ENCODE peak calls at places on chromosomes 5 and 9, in nine cellular contexts. One of them, this sample, is unnamed.

GRCh38 chr5:73865315-73865714 is 239.3 kb downstream of the ARHGEF28 start:
- DNase-seq in colonic mucosa: no peak
- DNase-seq in upper lobe of right lung: no peak
- DNase-seq in neural crest cell: no peak
- DNase-seq in heart left ventricle: no peak
- DNase-seq in spleen: no peak
- DNase-seq in left ventricle myocardium inferior: no peak
- DNase-seq in WTC11: no peak
- DNase-seq in psoas muscle: no peak
- DNase-seq in this sample: no peak

GRCh38 chr5:32123889-32124676 is 50.0 kb downstream of the GOLPH3 start:
- DNase-seq in colonic mucosa: no peak
- DNase-seq in upper lobe of right lung: no peak
- DNase-seq in neural crest cell: no peak
- DNase-seq in heart left ventricle: no peak
- DNase-seq in spleen: no peak
- DNase-seq in left ventricle myocardium inferior: no peak
- DNase-seq in WTC11: no peak
- DNase-seq in psoas muscle: no peak
- DNase-seq in this sample: no peak

GRCh38 chr9:5652810-5653209 is 23.9 kb downstream of the RIC1 start:
- DNase-seq in colonic mucosa: no peak
- DNase-seq in upper lobe of right lung: no peak
- DNase-seq in neural crest cell: no peak
- DNase-seq in heart left ventricle: no peak
- DNase-seq in spleen: no peak
- DNase-seq in left ventricle myocardium inferior: no peak
- DNase-seq in WTC11: no peak
- DNase-seq in psoas muscle: no peak
- DNase-seq in this sample: no peak

GRCh38 chr9:88852794-88853193 is 138.5 kb upstream of the S1PR3 start:
- DNase-seq in colonic mucosa: no peak
- DNase-seq in upper lobe of right lung: no peak
- DNase-seq in neural crest cell: peak
- DNase-seq in heart left ventricle: peak
- DNase-seq in spleen: no peak
- DNase-seq in left ventricle myocardium inferior: peak
- DNase-seq in WTC11: no peak
- DNase-seq in psoas muscle: no peak
- DNase-seq in this sample: no peak

GRCh38 chr5:138352071-138352721 is at the start of gene KDM3B:
- DNase-seq in colonic mucosa: peak
- DNase-seq in upper lobe of right lung: peak
- DNase-seq in neural crest cell: peak
- DNase-seq in heart left ventricle: peak
- DNase-seq in spleen: peak
- DNase-seq in left ventricle myocardium inferior: peak
- DNase-seq in WTC11: peak
- DNase-seq in psoas muscle: peak
- DNase-seq in this sample: peak

GRCh38 chr5:78475370-78475769 is 115.0 kb downstream of the SCAMP1 start:
- DNase-seq in colonic mucosa: no peak
- DNase-seq in upper lobe of right lung: no peak
- DNase-seq in neural crest cell: no peak
- DNase-seq in heart left ventricle: no peak
- DNase-seq in spleen: no peak
- DNase-seq in left ventricle myocardium inferior: no peak
- DNase-seq in WTC11: no peak
- DNase-seq in psoas muscle: no peak
- DNase-seq in this sample: no peak

GRCh38 chr9:136441191-136441680 is 1.6 kb upstream of the INPP5E start:
- DNase-seq in colonic mucosa: no peak
- DNase-seq in upper lobe of right lung: no peak
- DNase-seq in neural crest cell: no peak
- DNase-seq in heart left ventricle: no peak
- DNase-seq in spleen: no peak
- DNase-seq in left ventricle myocardium inferior: no peak
- DNase-seq in WTC11: no peak
- DNase-seq in psoas muscle: no peak
- DNase-seq in this sample: no peak

GRCh38 chr5:89728750-89729149 is 680.8 kb downstream of the CETN3 start:
- DNase-seq in colonic mucosa: no peak
- DNase-seq in upper lobe of right lung: no peak
- DNase-seq in neural crest cell: no peak
- DNase-seq in heart left ventricle: peak
- DNase-seq in spleen: no peak
- DNase-seq in left ventricle myocardium inferior: peak
- DNase-seq in WTC11: no peak
- DNase-seq in psoas muscle: peak
- DNase-seq in this sample: no peak

GRCh38 chr5:31165729-31166128 is 27.8 kb upstream of the CDH6 start:
- DNase-seq in colonic mucosa: no peak
- DNase-seq in upper lobe of right lung: no peak
- DNase-seq in neural crest cell: no peak
- DNase-seq in heart left ventricle: no peak
- DNase-seq in spleen: no peak
- DNase-seq in left ventricle myocardium inferior: no peak
- DNase-seq in WTC11: no peak
- DNase-seq in psoas muscle: no peak
- DNase-seq in this sample: no peak

DNA sequence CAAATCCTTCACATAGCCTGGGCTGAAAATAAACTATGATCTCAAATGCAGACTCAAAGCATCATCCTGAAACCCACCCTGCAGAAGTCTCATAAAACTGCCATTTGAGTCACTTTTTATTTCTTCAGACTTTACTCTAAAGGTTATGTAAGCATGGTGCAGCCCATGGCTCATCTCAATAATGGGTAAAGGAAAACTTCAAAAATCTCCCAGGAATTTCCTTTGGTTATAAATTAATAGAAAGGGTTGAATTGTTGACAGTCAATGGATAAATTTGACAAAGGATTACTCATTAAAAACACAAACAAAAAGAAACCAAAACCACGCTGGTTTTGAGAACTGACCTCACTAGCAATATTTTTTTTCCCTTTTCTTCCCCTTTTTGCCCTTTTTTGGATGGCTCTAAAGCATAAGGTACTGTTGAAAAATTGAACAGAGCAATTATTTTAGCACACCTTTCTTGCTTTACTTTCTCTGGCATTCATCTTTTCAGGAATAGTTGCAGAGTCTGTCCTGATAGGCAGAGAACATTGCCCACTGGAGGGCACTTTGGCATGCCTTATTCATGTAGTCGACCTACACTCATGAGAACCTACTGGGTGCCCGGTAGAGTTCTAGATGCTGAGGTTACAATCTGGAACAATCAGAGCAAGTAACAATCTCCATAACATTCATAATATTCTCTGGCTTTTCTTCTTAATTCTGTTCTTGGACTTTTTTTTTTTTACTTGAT is 191.4 kb downstream of the TMEM167A start:
- DNase-seq in colonic mucosa: no peak
- DNase-seq in upper lobe of right lung: no peak
- DNase-seq in neural crest cell: no peak
- DNase-seq in heart left ventricle: no peak
- DNase-seq in spleen: no peak
- DNase-seq in left ventricle myocardium inferior: no peak
- DNase-seq in WTC11: no peak
- DNase-seq in psoas muscle: no peak
- DNase-seq in this sample: no peak
- TF ChIP-seq CTCF in colonic mucosa: no peak
- TF ChIP-seq CTCF in upper lobe of right lung: no peak
- TF ChIP-seq CTCF in neural crest cell: no peak
- TF ChIP-seq CTCF in heart left ventricle: no peak
- TF ChIP-seq CTCF in spleen: no peak
- TF ChIP-seq CTCF in left ventricle myocardium inferior: no peak
- TF ChIP-seq CTCF in WTC11: no peak
- TF ChIP-seq CTCF in psoas muscle: no peak
- TF ChIP-seq CTCF in this sample: no peak

DNA sequence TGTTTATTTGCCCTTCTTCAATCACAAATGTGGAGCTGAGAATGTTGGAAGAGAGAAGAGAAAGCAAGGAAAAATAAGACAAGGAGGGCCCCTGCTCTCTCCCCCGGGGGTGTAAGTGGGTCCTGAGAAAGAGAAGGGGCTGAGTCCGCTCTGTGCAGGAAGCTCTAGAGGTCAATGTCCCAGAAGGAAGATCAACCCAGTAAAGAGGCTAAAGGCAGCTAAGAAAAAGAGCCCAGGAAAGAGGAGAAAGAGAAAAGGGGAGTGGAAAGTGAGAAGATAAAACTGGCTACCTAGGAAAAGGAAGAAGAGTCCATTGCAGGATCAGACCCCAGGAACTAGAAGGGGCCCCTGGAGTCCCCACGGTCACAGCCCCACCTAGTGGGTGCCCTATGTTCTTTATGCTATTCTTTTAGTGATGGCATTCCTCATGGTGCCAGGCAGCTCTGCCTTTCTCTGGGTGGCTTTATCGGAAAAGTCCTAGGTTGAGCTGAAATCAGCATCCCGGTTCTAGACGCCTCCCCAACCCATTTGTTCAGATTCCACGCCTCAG is 583.4 kb downstream of the ACTL7B start:
- DNase-seq in colonic mucosa: peak
- DNase-seq in upper lobe of right lung: peak
- DNase-seq in neural crest cell: no peak
- DNase-seq in heart left ventricle: peak
- DNase-seq in spleen: no peak
- DNase-seq in left ventricle myocardium inferior: peak
- DNase-seq in WTC11: peak
- DNase-seq in psoas muscle: peak
- DNase-seq in this sample: no peak
- TF ChIP-seq CTCF in colonic mucosa: peak
- TF ChIP-seq CTCF in upper lobe of right lung: peak
- TF ChIP-seq CTCF in neural crest cell: peak
- TF ChIP-seq CTCF in heart left ventricle: no peak
- TF ChIP-seq CTCF in spleen: peak
- TF ChIP-seq CTCF in left ventricle myocardium inferior: peak
- TF ChIP-seq CTCF in WTC11: no peak
- TF ChIP-seq CTCF in psoas muscle: peak
- TF ChIP-seq CTCF in this sample: no peak

DNA sequence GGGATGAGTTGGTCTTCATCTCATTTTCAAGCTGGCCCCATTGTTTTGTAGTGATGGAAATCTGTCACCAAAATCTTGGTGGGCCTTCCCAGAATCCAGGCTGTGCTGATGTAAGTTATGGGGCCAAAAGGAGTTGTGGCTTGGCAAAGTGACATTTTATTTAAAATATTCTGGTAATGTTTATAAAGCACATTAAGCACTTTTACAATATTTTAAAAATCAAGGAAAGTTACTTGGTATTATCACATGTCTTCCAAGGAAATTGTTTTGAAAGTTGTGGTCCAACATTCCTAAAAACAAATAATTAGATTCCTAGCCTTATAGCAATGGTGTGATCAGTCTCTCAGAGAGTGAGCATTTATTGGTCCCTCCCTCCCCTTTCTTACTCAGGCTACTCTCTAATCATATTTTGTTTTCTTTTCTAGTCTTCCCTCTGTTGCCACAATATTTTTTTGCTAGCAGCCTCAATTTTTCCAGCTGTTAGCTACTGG is 407.9 kb upstream of the ZNF608 start:
- DNase-seq in colonic mucosa: no peak
- DNase-seq in upper lobe of right lung: no peak
- DNase-seq in neural crest cell: no peak
- DNase-seq in heart left ventricle: no peak
- DNase-seq in spleen: no peak
- DNase-seq in left ventricle myocardium inferior: no peak
- DNase-seq in WTC11: no peak
- DNase-seq in psoas muscle: no peak
- DNase-seq in this sample: no peak
- TF ChIP-seq CTCF in colonic mucosa: no peak
- TF ChIP-seq CTCF in upper lobe of right lung: no peak
- TF ChIP-seq CTCF in neural crest cell: no peak
- TF ChIP-seq CTCF in heart left ventricle: no peak
- TF ChIP-seq CTCF in spleen: no peak
- TF ChIP-seq CTCF in left ventricle myocardium inferior: no peak
- TF ChIP-seq CTCF in WTC11: no peak
- TF ChIP-seq CTCF in psoas muscle: no peak
- TF ChIP-seq CTCF in this sample: no peak

GRCh38 chr5:126878624-126879023 is 101.7 kb downstream of the LMNB1 start:
- DNase-seq in colonic mucosa: no peak
- DNase-seq in upper lobe of right lung: no peak
- DNase-seq in neural crest cell: no peak
- DNase-seq in heart left ventricle: no peak
- DNase-seq in spleen: no peak
- DNase-seq in left ventricle myocardium inferior: no peak
- DNase-seq in WTC11: no peak
- DNase-seq in psoas muscle: no peak
- DNase-seq in this sample: no peak

GRCh38 chr5:126877569-126877968 is 100.6 kb downstream of the LMNB1 start:
- DNase-seq in colonic mucosa: no peak
- DNase-seq in upper lobe of right lung: no peak
- DNase-seq in neural crest cell: no peak
- DNase-seq in heart left ventricle: no peak
- DNase-seq in spleen: no peak
- DNase-seq in left ventricle myocardium inferior: no peak
- DNase-seq in WTC11: no peak
- DNase-seq in psoas muscle: no peak
- DNase-seq in this sample: no peak

GRCh38 chr5:126875303-126875785 is 98.4 kb downstream of the LMNB1 start:
- DNase-seq in colonic mucosa: no peak
- DNase-seq in upper lobe of right lung: no peak
- DNase-seq in neural crest cell: no peak
- DNase-seq in heart left ventricle: no peak
- DNase-seq in spleen: no peak
- DNase-seq in left ventricle myocardium inferior: no peak
- DNase-seq in WTC11: no peak
- DNase-seq in psoas muscle: no peak
- DNase-seq in this sample: no peak

GRCh38 chr5:126878085-126878484 is 101.1 kb downstream of the LMNB1 start:
- DNase-seq in colonic mucosa: no peak
- DNase-seq in upper lobe of right lung: no peak
- DNase-seq in neural crest cell: no peak
- DNase-seq in heart left ventricle: no peak
- DNase-seq in spleen: peak
- DNase-seq in left ventricle myocardium inferior: no peak
- DNase-seq in WTC11: no peak
- DNase-seq in psoas muscle: no peak
- DNase-seq in this sample: no peak

GRCh38 chr5:126877011-126877410 is 100.1 kb downstream of the LMNB1 start:
- DNase-seq in colonic mucosa: no peak
- DNase-seq in upper lobe of right lung: no peak
- DNase-seq in neural crest cell: no peak
- DNase-seq in heart left ventricle: no peak
- DNase-seq in spleen: no peak
- DNase-seq in left ventricle myocardium inferior: no peak
- DNase-seq in WTC11: no peak
- DNase-seq in psoas muscle: no peak
- DNase-seq in this sample: no peak
- TF ChIP-seq CTCF in colonic mucosa: no peak
- TF ChIP-seq CTCF in upper lobe of right lung: no peak
- TF ChIP-seq CTCF in neural crest cell: no peak
- TF ChIP-seq CTCF in heart left ventricle: no peak
- TF ChIP-seq CTCF in spleen: no peak
- TF ChIP-seq CTCF in left ventricle myocardium inferior: no peak
- TF ChIP-seq CTCF in WTC11: no peak
- TF ChIP-seq CTCF in psoas muscle: no peak
- TF ChIP-seq CTCF in this sample: no peak

GRCh38 chr5:39424751-39425524 is at the start of gene DAB2:
- DNase-seq in colonic mucosa: peak
- DNase-seq in upper lobe of right lung: peak
- DNase-seq in neural crest cell: peak
- DNase-seq in heart left ventricle: peak
- DNase-seq in spleen: peak
- DNase-seq in left ventricle myocardium inferior: peak
- DNase-seq in WTC11: peak
- DNase-seq in psoas muscle: peak
- DNase-seq in this sample: peak
- TF ChIP-seq CTCF in colonic mucosa: peak
- TF ChIP-seq CTCF in upper lobe of right lung: peak
- TF ChIP-seq CTCF in neural crest cell: peak
- TF ChIP-seq CTCF in heart left ventricle: peak
- TF ChIP-seq CTCF in spleen: peak
- TF ChIP-seq CTCF in left ventricle myocardium inferior: peak
- TF ChIP-seq CTCF in WTC11: no peak
- TF ChIP-seq CTCF in psoas muscle: peak
- TF ChIP-seq CTCF in this sample: no peak